ENCODE peak calls at places on chromosome 19, in seven cellular contexts. X is coronary artery, F is GM23248, L is A549, C is AG04450, P is H9, M is esophagus muscularis mucosa. W is an unnamed sample.

GRCh38 chr19:27997069-27997468 is 1215.9 kb downstream of the UQCRFS1 start:
- DNase-seq in F (no peak), P (no peak), M (no peak), L (no peak), X (no peak), C (no peak), W (no peak)

GRCh38 chr19:11098861-11099260 is 9.6 kb downstream of the LDLR start:
- DNase-seq in F (no peak), L (no peak), X (no peak), C (no peak), P (no peak), M (no peak), W (no peak)

GRCh38 chr19:50777830-50778303 is 7.6 kb downstream of the GPR32 start:
- DNase-seq in F (peak), P (peak), M (no peak), C (no peak), X (no peak), L (no peak), W (no peak)

GRCh38 chr19:5801796-5802616 is 2.9 kb upstream of the NRTN start:
- DNase-seq in P (peak), C (no peak), X (no peak), L (no peak), F (peak), M (no peak), W (no peak)

GRCh38 chr19:8363803-8364771 is at the start of gene ANGPTL4:
- DNase-seq in F (peak), P (peak), L (peak), X (no peak), C (no peak), M (peak), W (peak)

GRCh38 chr19:51794865-51795490 is at the start of gene FPR3:
- DNase-seq in C (no peak), X (no peak), P (no peak), L (no peak), M (no peak), F (no peak), W (no peak)

GRCh38 chr19:40214936-40215335 is 3.2 kb downstream of the TTC9B start:
- DNase-seq in P (no peak), C (no peak), M (no peak), L (no peak), F (no peak), X (no peak), W (no peak)

GRCh38 chr19:2231621-2232221 is 4.4 kb downstream of the PLEKHJ1 start:
- DNase-seq in C (no peak), F (peak), P (peak), M (no peak), X (no peak), L (no peak), W (no peak)

GRCh38 chr19:47156861-47157454 is 26.3 kb downstream of the SAE1 start:
- DNase-seq in M (no peak), X (no peak), F (no peak), C (no peak), L (no peak), P (no peak), W (no peak)

GRCh38 chr19:12946092-12946845 is 607 bp downstream of the RAD23A start:
- DNase-seq in F (peak), C (peak), L (no peak), M (no peak), P (peak), X (peak), W (peak)

GRCh38 chr19:7482584-7483439 is 6.0 kb downstream of the PEX11G start:
- DNase-seq in P (peak), L (no peak), X (no peak), M (no peak), C (no peak), F (peak), W (no peak)

GRCh38 chr19:660793-661426 is 2.1 kb downstream of the RNF126 start:
- DNase-seq in M (no peak), X (no peak), C (no peak), F (no peak), L (no peak), P (no peak), W (no peak)

GRCh38 chr19:52648336-52648990 is 10.3 kb upstream of the ZNF83 start:
- DNase-seq in X (no peak), P (no peak), L (no peak), M (no peak), C (no peak), F (peak), W (no peak)

GRCh38 chr19:10517760-10518443 is 655 bp upstream of the S1PR5 start:
- DNase-seq in P (peak), F (peak), M (no peak), L (peak), C (no peak), X (no peak), W (no peak)

GRCh38 chr19:2278504-2279158 is 3.3 kb downstream of the PEAK3 start:
- DNase-seq in X (no peak), M (no peak), P (no peak), C (no peak), F (peak), L (no peak), W (no peak)

GRCh38 chr19:51339687-51340656 is 2.0 kb downstream of the VSIG10L start:
- DNase-seq in M (peak), L (peak), P (peak), F (peak), C (peak), X (peak), W (peak)

GRCh38 chr19:55567708-55568328 is 12.8 kb downstream of the ZNF579 start:
- DNase-seq in L (no peak), X (no peak), F (no peak), C (no peak), M (no peak), P (no peak), W (no peak)

GRCh38 chr19:5298502-5298901 is 42.1 kb downstream of the PTPRS start:
- DNase-seq in P (no peak), X (no peak), M (no peak), C (no peak), L (no peak), F (no peak), W (no peak)

GRCh38 chr19:44776402-44777096 is 1.1 kb upstream of the CBLC start:
- DNase-seq in M (no peak), C (no peak), F (no peak), X (no peak), L (no peak), P (peak), W (no peak)

GRCh38 chr19:4967738-4968461 is 1.0 kb upstream of the KDM4B start:
- DNase-seq in X (peak), C (no peak), M (no peak), L (no peak), F (peak), P (no peak), W (no peak)

GRCh38 chr19:38250821-38251563 is 5.2 kb downstream of the PPP1R14A start:
- DNase-seq in P (peak), L (no peak), F (peak), M (no peak), C (no peak), X (peak), W (peak)
- H3K27ac ChIP-seq in P (no peak), L (peak), F (no peak), M (peak), C (no peak), X (peak), W (peak)

DNA sequence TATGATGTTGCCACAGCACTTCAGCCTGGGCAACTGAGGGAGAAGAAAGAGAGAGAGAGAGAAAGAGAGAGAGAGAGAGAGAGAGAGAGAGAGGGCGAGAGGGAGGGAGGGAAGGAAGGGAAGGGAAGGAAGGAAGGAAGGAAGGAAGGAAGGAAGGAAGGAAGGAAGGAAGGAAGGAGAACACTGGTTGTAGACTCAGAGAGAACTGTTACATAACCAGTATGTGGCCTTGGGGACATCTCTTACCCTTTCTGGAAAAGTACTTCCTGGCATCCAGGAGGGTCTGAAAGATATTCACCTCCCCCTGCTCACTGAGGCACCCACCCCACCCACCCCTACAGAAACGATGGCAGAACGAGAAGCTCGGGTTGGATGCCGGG is 2.7 kb upstream of the ARHGEF1 start:
- DNase-seq in P (no peak), C (no peak), F (no peak), M (no peak), X (no peak), L (no peak), W (no peak)
- H3K27ac ChIP-seq in P (no peak), C (no peak), F (no peak), M (no peak), X (no peak), L (no peak), W (no peak)

GRCh38 chr19:18651738-18652137 is 14.9 kb downstream of the KLHL26 start:
- DNase-seq in X (peak), L (no peak), M (no peak), C (no peak), P (no peak), F (no peak), W (no peak)
- H3K27ac ChIP-seq in X (peak), L (no peak), M (peak), C (no peak), P (no peak), F (no peak), W (no peak)

GRCh38 chr19:35433448-35433847 is 14.6 kb upstream of the FFAR2 start:
- DNase-seq in L (no peak), M (no peak), C (no peak), P (no peak), X (no peak), F (no peak), W (no peak)

GRCh38 chr19:35439921-35440320 is 8.1 kb upstream of the FFAR2 start:
- DNase-seq in X (no peak), F (no peak), C (no peak), M (no peak), P (no peak), L (no peak), W (no peak)

GRCh38 chr19:35436477-35437141 is 11.4 kb upstream of the FFAR2 start:
- DNase-seq in X (no peak), M (no peak), P (no peak), F (peak), L (no peak), C (no peak), W (no peak)

GRCh38 chr19:35438527-35438926 is 9.5 kb upstream of the FFAR2 start:
- DNase-seq in M (no peak), P (no peak), F (no peak), X (no peak), C (no peak), L (no peak), W (no peak)

DNA sequence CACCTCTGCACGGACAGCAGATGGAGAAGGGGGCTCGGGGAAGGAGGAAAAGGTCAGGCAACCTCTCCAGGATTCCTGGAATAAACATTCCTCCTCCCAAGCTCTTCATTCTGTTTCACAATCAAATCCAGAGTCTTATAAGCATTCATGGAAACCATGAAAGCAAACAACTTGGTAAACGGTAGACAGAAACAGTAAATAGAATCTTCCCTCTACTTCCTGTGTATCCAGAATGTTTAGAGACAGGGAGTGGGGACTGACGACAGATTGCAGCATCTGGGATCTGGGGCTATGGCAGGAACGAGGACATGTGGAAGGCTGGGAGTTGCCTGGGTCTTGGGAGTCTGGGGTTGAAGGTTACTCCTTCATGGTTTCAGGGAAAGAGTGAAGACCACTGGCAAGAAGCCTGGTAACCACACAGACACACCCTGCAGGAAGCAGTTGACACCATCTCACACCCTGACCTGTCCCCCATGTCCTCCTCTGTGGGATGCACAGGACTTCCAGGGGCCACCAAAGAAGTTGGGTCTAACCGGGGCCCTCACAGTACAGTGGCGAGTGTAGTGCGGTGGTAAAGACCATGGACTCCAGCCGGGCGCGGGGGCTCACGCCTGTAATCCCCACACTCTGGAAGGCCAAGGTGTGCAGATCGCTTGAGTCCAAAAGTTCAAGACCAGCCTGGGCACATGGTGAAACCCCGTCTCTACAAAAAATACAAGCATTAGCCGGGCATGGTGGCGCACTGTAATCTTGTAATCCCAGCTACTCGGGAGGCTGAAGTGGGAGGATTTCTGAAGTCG is 10.7 kb upstream of the FFAR2 start:
- DNase-seq in M (no peak), P (no peak), F (no peak), C (no peak), X (no peak), L (no peak), W (no peak)
- H3K27ac ChIP-seq in M (no peak), P (no peak), F (no peak), C (no peak), X (peak), L (peak), W (no peak)

GRCh38 chr19:29804493-29804892 is 7.3 kb upstream of the CCNE1 start:
- DNase-seq in F (no peak), P (no peak), X (no peak), L (no peak), M (no peak), C (no peak), W (no peak)

GRCh38 chr19:29805026-29805925 is 6.5 kb upstream of the CCNE1 start:
- DNase-seq in L (no peak), C (no peak), P (no peak), M (no peak), X (no peak), F (peak), W (no peak)

GRCh38 chr19:29807870-29808405 is 3.9 kb upstream of the CCNE1 start:
- DNase-seq in C (no peak), M (no peak), X (no peak), F (no peak), L (no peak), P (no peak), W (no peak)

GRCh38 chr19:29807178-29807577 is 4.6 kb upstream of the CCNE1 start:
- DNase-seq in C (no peak), X (no peak), P (no peak), L (no peak), M (no peak), F (no peak), W (no peak)

GRCh38 chr19:29806098-29806866 is 5.5 kb upstream of the CCNE1 start:
- DNase-seq in F (peak), M (no peak), P (peak), C (no peak), L (peak), X (no peak), W (no peak)
- H3K27ac ChIP-seq in F (no peak), M (no peak), P (no peak), C (no peak), L (peak), X (no peak), W (no peak)

DNA sequence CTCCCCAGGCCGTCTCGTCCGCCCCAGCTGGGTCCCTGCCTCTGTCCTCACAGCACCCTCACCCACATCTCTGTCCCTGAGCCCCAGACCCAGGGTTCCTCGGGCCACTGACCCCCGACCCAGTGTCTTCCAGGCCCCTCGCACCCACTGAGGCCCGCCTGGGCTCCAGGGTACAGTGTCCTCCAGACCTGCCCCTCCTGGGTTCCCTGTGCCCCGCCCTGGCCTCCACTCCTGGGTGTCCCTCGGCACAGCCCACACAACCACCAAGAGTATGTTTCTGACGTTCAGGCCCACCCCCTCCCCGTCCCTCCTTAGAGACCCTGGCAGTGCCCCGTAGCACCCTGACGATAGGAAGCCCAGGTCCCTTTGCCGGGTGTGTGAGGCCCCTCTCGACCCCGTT is 22.6 kb upstream of the NCCRP1 start:
- DNase-seq in F (no peak), L (no peak), X (no peak), P (no peak), M (no peak), C (no peak), W (no peak)
- H3K27ac ChIP-seq in F (no peak), L (no peak), X (no peak), P (no peak), M (no peak), C (no peak), W (no peak)

DNA sequence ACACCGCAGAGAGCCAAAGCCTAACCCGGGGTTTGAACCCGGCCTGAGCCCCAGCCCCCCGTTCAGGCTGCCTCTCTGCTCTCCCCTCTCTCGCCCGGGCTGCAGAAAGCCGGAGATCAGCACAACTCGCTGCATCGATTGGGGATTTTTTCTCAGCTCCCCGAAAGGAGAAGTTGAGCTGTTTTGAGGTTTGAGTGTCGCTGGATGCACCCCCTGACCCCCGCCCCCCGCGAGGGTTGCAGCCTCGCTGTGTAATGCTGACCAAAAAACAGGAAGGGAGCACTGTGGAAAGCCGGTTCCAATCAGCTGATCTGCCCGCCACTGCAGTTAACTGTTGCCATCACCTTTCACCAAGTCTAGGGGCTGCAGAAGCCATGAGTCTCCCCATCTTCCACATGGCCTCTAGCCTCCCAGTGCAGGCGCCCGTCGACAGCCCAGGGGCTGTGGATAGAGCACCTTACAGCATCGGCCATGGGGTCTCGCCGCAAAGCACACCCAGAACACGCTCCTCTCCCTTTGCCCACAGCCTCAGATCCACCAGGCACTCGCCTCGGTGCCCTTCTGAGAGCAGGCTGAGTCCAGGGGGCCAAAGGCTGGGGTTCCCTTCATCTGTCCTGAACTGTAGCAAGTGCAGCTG is 34.5 kb downstream of the MYO9B start:
- DNase-seq in X (no peak), L (no peak), M (no peak), F (no peak), P (no peak), C (no peak), W (no peak)
- H3K27ac ChIP-seq in X (peak), L (peak), M (peak), F (peak), P (no peak), C (no peak), W (peak)

DNA sequence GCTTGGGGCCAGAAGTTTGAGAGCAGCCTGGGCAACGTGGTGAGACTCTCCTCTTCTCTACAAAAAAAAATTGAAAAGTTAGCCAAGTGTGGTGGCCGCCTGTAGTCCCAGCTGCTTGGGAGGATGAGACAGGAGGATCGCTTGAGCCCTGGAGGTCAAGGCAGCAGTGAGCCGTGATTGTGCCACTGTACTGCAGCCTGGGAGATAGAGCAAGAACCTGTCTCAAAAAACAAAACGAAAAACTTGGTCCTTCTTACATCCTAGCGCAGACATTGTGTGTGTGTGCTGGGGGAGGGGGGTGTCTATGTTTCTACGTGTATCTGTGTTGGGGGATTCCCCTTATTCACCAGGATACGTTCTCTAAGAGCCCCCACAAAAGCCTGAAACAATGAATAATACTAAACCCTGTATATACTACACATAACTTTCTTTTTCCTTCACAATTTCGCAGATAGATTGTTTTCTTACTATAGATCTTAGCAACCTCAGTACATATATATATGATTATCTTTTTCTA is 7.9 kb downstream of the AXL start:
- DNase-seq in F (no peak), P (no peak), X (no peak), L (no peak), M (no peak), C (no peak), W (no peak)
- H3K27ac ChIP-seq in F (peak), P (no peak), X (peak), L (peak), M (peak), C (peak), W (no peak)